ENCODE peak calls at places on chromosome 16, in six cellular contexts. W is endothelial cell of umbilical vein, J is SK-N-SH, Q is NB4, Z is K562, V is WTC11. C is an unnamed sample.

GRCh38 chr16:1305823-1306222 is 3.6 kb upstream of the UBE2I start:
- DNase-seq in V (no peak), Q (peak), Z (no peak), J (no peak), W (no peak), C (no peak)

GRCh38 chr16:81520560-81521135 is 76.0 kb downstream of the CMIP start:
- DNase-seq in W (no peak), V (no peak), J (peak), Z (no peak), Q (peak), C (no peak)

GRCh38 chr16:83744521-83744981 is 63.2 kb upstream of the HSBP1 start:
- DNase-seq in J (no peak), Z (no peak), W (no peak), Q (peak), V (no peak), C (no peak)

GRCh38 chr16:28192811-28193529 is 18.8 kb downstream of the XPO6 start:
- DNase-seq in V (no peak), Z (no peak), J (no peak), W (no peak), Q (peak), C (no peak)

GRCh38 chr16:21190599-21190998 is 20.8 kb downstream of the ZP2 start:
- DNase-seq in Q (no peak), J (peak), Z (no peak), W (no peak), V (no peak), C (no peak)

GRCh38 chr16:9098377-9099090 is 7.1 kb downstream of the HAPSTR1 start:
- DNase-seq in Q (no peak), W (no peak), Z (no peak), V (no peak), J (no peak), C (no peak)

GRCh38 chr16:73213761-73214480 is 166.0 kb upstream of the ZFHX3 start:
- DNase-seq in W (no peak), Q (no peak), Z (no peak), V (no peak), J (no peak), C (no peak)

GRCh38 chr16:72372646-72373045 is 200.7 kb upstream of the PMFBP1 start:
- DNase-seq in V (no peak), W (no peak), Q (no peak), Z (no peak), J (no peak), C (no peak)

GRCh38 chr16:22664561-22664997 is 149.4 kb upstream of the HS3ST2 start:
- DNase-seq in J (no peak), Z (no peak), Q (no peak), V (no peak), W (no peak), C (no peak)

GRCh38 chr16:27235055-27235937 is 32.0 kb downstream of the KDM8 start:
- DNase-seq in V (peak), Z (peak), W (peak), Q (peak), J (peak), C (peak)

GRCh38 chr16:13453938-13454553 is 465.9 kb upstream of the ERCC4 start:
- DNase-seq in V (peak), Z (peak), W (no peak), J (peak), Q (peak), C (peak)

GRCh38 chr16:22973451-22973991 is 159.6 kb downstream of the HS3ST2 start:
- DNase-seq in J (no peak), Z (no peak), Q (no peak), V (no peak), W (no peak), C (no peak)

GRCh38 chr16:10584956-10585561 is 4.7 kb upstream of the EMP2 start:
- DNase-seq in J (no peak), W (no peak), Q (no peak), Z (no peak), V (no peak), C (no peak)

GRCh38 chr16:73068546-73069401 is 20.8 kb upstream of the ZFHX3 start:
- DNase-seq in W (peak), Z (no peak), Q (peak), J (no peak), V (no peak), C (no peak)

GRCh38 chr16:4316103-4316731 is 350 bp downstream of the GLIS2 start:
- DNase-seq in Z (peak), W (no peak), Q (peak), V (no peak), J (peak), C (no peak)

GRCh38 chr16:1163567-1164055 is 10.7 kb downstream of the CACNA1H start:
- DNase-seq in Z (no peak), W (no peak), V (no peak), J (no peak), Q (peak), C (no peak)

GRCh38 chr16:56807011-56807675 is 57.9 kb upstream of the SLC12A3 start:
- DNase-seq in Z (no peak), Q (no peak), J (no peak), V (no peak), W (peak), C (peak)

GRCh38 chr16:6165330-6165984 is 1067.9 kb upstream of the EEF2KMT start:
- DNase-seq in V (no peak), Q (peak), W (no peak), Z (peak), J (peak), C (peak)

GRCh38 chr16:90032664-90033346 is 13.5 kb upstream of the DBNDD1 start:
- DNase-seq in Q (peak), W (no peak), V (no peak), Z (no peak), J (no peak), C (no peak)

GRCh38 chr16:82364690-82365089 is 194.7 kb upstream of the MPHOSPH6 start:
- DNase-seq in V (no peak), Q (no peak), W (no peak), J (no peak), Z (no peak), C (no peak)

GRCh38 chr16:1890024-1890700 is 18.2 kb upstream of the MEIOB start:
- DNase-seq in Z (no peak), J (peak), V (no peak), W (no peak), Q (no peak), C (no peak)

GRCh38 chr16:29316673-29317237 is 89.8 kb downstream of the NPIPB11 start:
- DNase-seq in J (no peak), W (no peak), Q (no peak), V (no peak), Z (no peak), C (no peak)

GRCh38 chr16:2043296-2043979 is 4.2 kb downstream of the NTHL1 start:
- DNase-seq in Q (no peak), Z (no peak), V (no peak), J (no peak), W (no peak), C (no peak)

GRCh38 chr16:30083216-30084055 is 7.6 kb downstream of the PPP4C start:
- DNase-seq in V (no peak), J (no peak), Z (no peak), W (no peak), Q (no peak), C (no peak)

GRCh38 chr16:78832100-78832499 is 732.6 kb downstream of the WWOX start:
- DNase-seq in J (no peak), Q (no peak), Z (no peak), V (no peak), W (no peak), C (no peak)

GRCh38 chr16:78931267-78932060 is 669.1 kb downstream of the MAF start:
- DNase-seq in J (no peak), Z (no peak), Q (no peak), V (no peak), W (no peak), C (no peak)

GRCh38 chr16:35752773-35753558 is 2293.6 kb downstream of the TP53TG3F start:
- DNase-seq in Q (no peak), J (no peak), Z (no peak), W (no peak), V (no peak), C (no peak)

GRCh38 chr16:82263456-82264159 is 93.6 kb upstream of the MPHOSPH6 start:
- DNase-seq in V (peak), Z (peak), J (peak), Q (peak), W (peak), C (peak)

GRCh38 chr16:70589998-70590471 is 56.3 kb upstream of the IL34 start:
- DNase-seq in W (peak), J (peak), Z (no peak), V (no peak), Q (no peak), C (peak)

GRCh38 chr16:30984669-30985400 is at the start of gene HSD3B7:
- DNase-seq in V (peak), W (peak), Q (peak), J (peak), Z (peak), C (peak)

GRCh38 chr16:88941051-88941932 is 35.7 kb downstream of the CBFA2T3 start:
- DNase-seq in Z (no peak), J (peak), Q (peak), V (no peak), W (no peak), C (no peak)

GRCh38 chr16:30570621-30571443 is 682 bp downstream of the ZNF688 start:
- DNase-seq in J (peak), Q (no peak), Z (no peak), V (peak), W (peak), C (no peak)

GRCh38 chr16:14963281-14964173 is 11.3 kb upstream of the PDXDC1 start:
- DNase-seq in W (no peak), V (no peak), Q (no peak), J (no peak), Z (no peak), C (no peak)

DNA sequence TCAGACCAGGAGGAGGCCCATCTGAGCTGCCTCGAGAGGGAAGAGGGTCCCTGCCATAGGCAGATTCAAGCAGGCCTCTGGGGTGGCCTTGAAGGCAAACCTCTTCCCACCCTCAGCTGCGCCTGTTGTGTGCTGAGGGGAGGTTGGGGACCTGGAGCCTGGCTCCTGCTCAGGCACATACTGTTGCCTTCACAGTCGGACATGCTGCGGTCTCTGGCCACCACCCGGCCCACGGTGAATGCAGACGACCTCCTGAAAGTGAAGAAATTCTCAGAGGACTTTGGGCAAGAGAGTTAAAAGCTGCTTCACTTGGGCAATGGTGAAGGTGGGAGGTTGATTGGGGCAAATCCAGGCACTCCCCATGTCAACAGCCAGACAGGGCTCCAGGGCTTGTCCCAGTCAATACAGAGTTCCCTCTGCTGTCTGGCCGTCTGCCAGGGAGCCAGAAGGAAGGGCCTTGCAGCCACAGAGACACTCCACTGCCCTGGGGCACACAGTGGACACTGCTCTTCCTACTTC is 6.3 kb downstream of the PDF start:
- DNase-seq in Q (no peak), W (no peak), Z (no peak), V (no peak), J (peak), C (no peak)
- TF ChIP-seq MAX in Q (no peak), W (no peak), Z (no peak), V (no peak), J (no peak), C (no peak)

GRCh38 chr16:86732621-86733297 is 154.4 kb downstream of the FOXL1 start:
- DNase-seq in J (no peak), W (peak), Q (no peak), Z (no peak), V (peak), C (no peak)
- TF ChIP-seq MAX in J (no peak), W (no peak), Q (no peak), Z (no peak), V (peak), C (no peak)

DNA sequence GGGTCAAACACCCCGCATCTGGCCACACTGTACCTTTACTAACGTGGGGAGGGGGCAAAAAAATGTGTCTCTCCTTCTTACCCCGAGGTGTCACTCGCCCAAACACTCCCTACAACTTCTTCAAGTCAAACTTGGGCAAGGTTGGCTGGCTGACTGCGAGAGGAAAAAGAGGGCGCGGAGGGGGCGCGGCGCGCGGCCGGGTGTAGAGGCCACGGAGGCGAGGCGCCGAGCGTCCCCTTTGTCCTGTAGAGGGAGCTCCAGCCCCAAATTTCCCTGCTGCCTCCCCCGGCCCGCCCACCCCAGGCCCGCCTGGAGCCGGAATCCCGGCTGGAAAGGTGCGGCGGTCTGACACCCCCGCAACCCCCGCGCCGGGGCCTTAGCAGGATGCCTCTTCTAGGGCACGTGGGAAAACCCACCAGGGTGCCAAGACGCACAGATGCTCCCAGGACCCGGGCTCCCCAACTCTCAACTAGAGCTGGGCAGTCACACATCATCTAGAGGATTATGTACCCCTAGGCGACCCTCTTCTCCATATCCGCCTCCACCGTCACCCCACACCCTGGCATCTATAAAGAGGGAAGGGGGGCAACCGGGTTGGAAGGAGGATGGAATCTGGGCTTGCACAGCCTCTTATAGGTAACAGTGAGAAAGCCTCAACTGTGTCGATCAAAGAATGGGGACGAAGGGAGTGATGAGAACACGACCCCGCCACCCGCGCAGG is 4.2 kb downstream of the IRX3 start:
- DNase-seq in Z (peak), V (peak), W (no peak), Q (peak), J (peak), C (peak)
- TF ChIP-seq MAX in Z (no peak), V (no peak), W (no peak), Q (no peak), J (no peak), C (peak)

GRCh38 chr16:66682271-66682670 is 14.3 kb downstream of the CMTM4 start:
- DNase-seq in Q (no peak), W (peak), V (no peak), Z (no peak), J (no peak), C (no peak)
- TF ChIP-seq MAX in Q (no peak), W (no peak), V (no peak), Z (no peak), J (no peak), C (no peak)

DNA sequence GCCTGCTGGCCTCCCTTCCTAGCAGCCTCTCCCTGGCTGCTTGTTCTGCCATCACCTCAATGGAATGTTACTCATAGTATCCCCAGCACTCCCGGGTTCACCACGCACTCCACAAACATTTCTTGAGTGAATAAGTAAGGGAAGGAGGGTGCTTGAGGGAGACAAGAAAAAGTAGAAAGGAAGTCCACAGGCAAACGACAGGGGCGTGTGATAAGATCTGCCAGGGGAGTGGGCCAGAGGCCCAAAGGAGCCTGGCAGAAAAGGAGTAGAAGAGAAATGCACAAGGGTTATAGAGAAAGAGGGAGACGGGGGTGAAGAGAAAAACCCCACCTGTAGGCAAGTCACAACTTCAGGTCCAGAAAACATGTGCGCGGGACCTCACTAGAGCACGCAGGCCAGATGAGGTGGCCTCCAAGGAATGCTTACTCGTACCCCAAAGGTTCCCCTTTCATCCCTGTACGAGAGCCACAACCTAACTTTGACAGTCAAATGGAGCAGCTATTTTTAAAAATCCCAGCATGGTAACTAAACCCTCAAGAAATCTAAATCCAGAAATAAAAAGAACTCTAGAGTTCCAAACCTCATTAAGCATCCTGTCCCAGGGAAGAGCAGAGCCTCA is 6.6 kb downstream of the ZDHHC7 start:
- DNase-seq in V (no peak), Z (no peak), J (no peak), Q (no peak), W (peak), C (peak)
- TF ChIP-seq MAX in V (no peak), Z (no peak), J (peak), Q (no peak), W (no peak), C (peak)

GRCh38 chr16:53666816-53667415 is 36.7 kb downstream of the RPGRIP1L start:
- DNase-seq in J (no peak), V (no peak), W (no peak), Q (no peak), Z (no peak), C (no peak)

GRCh38 chr16:53668869-53669268 is 34.8 kb downstream of the RPGRIP1L start:
- DNase-seq in Q (no peak), V (no peak), J (no peak), W (no peak), Z (no peak), C (no peak)

GRCh38 chr16:53664724-53665345 is 38.8 kb downstream of the RPGRIP1L start:
- DNase-seq in Q (no peak), Z (no peak), V (no peak), J (no peak), W (no peak), C (no peak)
- TF ChIP-seq MAX in Q (no peak), Z (no peak), V (no peak), J (no peak), W (no peak), C (no peak)

DNA sequence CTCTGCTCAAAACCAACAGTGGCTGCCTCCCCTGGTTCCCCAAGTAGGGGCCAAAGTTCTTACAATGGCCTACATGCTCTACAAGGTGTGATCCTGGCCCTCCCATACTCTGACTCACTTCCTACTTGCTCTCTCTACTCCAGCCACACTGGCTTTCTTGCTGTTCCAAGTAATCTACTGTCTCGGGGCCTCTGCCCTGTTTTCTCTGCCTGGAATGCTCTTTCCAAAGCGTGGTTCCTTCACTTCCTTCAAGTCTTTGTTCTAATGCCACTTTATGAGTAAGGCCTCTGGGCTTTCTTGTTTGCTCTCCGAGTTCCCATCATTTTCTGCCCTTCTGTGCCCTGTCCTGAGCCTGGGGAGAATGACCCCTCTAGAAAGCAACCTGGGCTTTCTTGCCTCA is 4.1 kb upstream of the CDH3 start:
- DNase-seq in Z (no peak), W (no peak), V (no peak), J (no peak), Q (peak), C (peak)
- TF ChIP-seq MAX in Z (no peak), W (no peak), V (no peak), J (no peak), Q (no peak), C (no peak)

GRCh38 chr16:57863434-57864160 is 61.3 kb upstream of the KIFC3 start:
- DNase-seq in J (peak), Q (peak), Z (peak), W (peak), V (peak), C (peak)
- TF ChIP-seq MAX in J (no peak), Q (no peak), Z (no peak), W (no peak), V (no peak), C (no peak)

GRCh38 chr16:57846078-57846697 is 43.9 kb upstream of the KIFC3 start:
- DNase-seq in Z (peak), J (no peak), V (peak), W (no peak), Q (no peak), C (no peak)
- TF ChIP-seq MAX in Z (no peak), J (no peak), V (no peak), W (no peak), Q (no peak), C (no peak)

C was measured in A549.